ENCODE peak calls at places on chromosomes 3 and 15, in nine cellular contexts. R is left ventricle myocardium inferior, V is tibial nerve, T is RWPE1, Z is dorsolateral prefrontal cortex, E is endothelial cell of umbilical vein, J is PC-3, B is chondrocyte, K is mucosa of descending colon. U is an unnamed sample.

GRCh38 chr15:82999905-83000671 is 11.4 kb downstream of the C15orf40 start:
- DNase-seq in J (peak; percentile 75), K (peak; percentile 14), E (peak; percentile 71), Z (no peak), T (peak; percentile 60), V (no peak), R (no peak), B (no peak), U (peak; percentile 70)

GRCh38 chr3:113250566-113250965 is 39.2 kb downstream of the BOC start:
- DNase-seq in E (no peak), J (no peak), Z (no peak), K (no peak), V (no peak), T (no peak), B (no peak), R (no peak), U (no peak)

GRCh38 chr3:37861540-37862051 is at the start of gene CTDSPL:
- DNase-seq in V (no peak), T (peak; percentile 35), B (no peak), Z (peak; percentile 42), K (peak; percentile 52), R (peak; percentile 56), J (peak; percentile 41), E (no peak), U (no peak)

GRCh38 chr3:43856761-43857160 is 166.0 kb downstream of the ABHD5 start:
- DNase-seq in J (no peak), Z (no peak), V (no peak), E (no peak), B (no peak), T (no peak), K (no peak), R (no peak), U (no peak)

GRCh38 chr15:91866371-91866905 is 12.9 kb downstream of the SLCO3A1 start:
- DNase-seq in R (no peak), V (no peak), J (no peak), T (peak; percentile 96), Z (no peak), K (no peak), E (no peak), B (no peak), U (no peak)

GRCh38 chr15:70271422-70272088 is 173.8 kb upstream of the TLE3 start:
- DNase-seq in V (peak; percentile 73), E (peak; percentile 89), T (peak; percentile 88), R (no peak), Z (no peak), K (no peak), B (no peak), J (peak; percentile 86), U (peak; percentile 94)

GRCh38 chr3:117600666-117601065 is 891.1 kb downstream of the TUSC7 start:
- DNase-seq in V (no peak), T (no peak), B (no peak), Z (no peak), K (no peak), J (no peak), R (no peak), E (no peak), U (no peak)

GRCh38 chr3:52231502-52232278 is 6.2 kb upstream of the TLR9 start:
- DNase-seq in Z (no peak), J (peak; percentile 77), R (peak; percentile 74), V (peak; percentile 60), B (no peak), T (no peak), E (peak; percentile 54), K (peak; percentile 83), U (peak; percentile 40)

GRCh38 chr15:96124436-96124835 is 206.1 kb upstream of the NR2F2 start:
- DNase-seq in K (no peak), T (no peak), B (no peak), R (no peak), E (no peak), J (no peak), Z (no peak), V (no peak), U (no peak)

GRCh38 chr3:107987036-107987557 is 103.7 kb downstream of the CD47 start:
- DNase-seq in V (peak; percentile 96), Z (no peak), T (peak; percentile 74), K (peak; percentile 80), R (peak; percentile 75), B (no peak), E (peak; percentile 95), J (peak; percentile 98), U (peak; percentile 87)

GRCh38 chr3:15309662-15310335 is 22.6 kb downstream of the SH3BP5 start:
- DNase-seq in R (no peak), Z (no peak), V (no peak), T (no peak), E (peak; percentile 85), J (peak; percentile 61), K (no peak), B (no peak), U (no peak)

GRCh38 chr3:159077860-159078259 is 276.0 kb downstream of the MFSD1 start:
- DNase-seq in B (no peak), Z (no peak), E (peak; percentile 94), J (peak; percentile 94), T (peak; percentile 56), R (no peak), K (no peak), V (no peak), U (peak; percentile 63)

GRCh38 chr3:172138792-172139507 is 99.6 kb downstream of the FNDC3B start:
- DNase-seq in K (peak; percentile 73), Z (no peak), T (no peak), B (no peak), J (peak; percentile 64), R (no peak), V (peak; percentile 82), E (peak; percentile 78), U (no peak)

GRCh38 chr15:31254431-31255175 is 72.0 kb upstream of the KLF13 start:
- DNase-seq in E (peak; percentile 76), J (peak; percentile 50), B (peak; percentile 33), V (peak; percentile 85), T (no peak), R (no peak), Z (no peak), K (peak; percentile 89), U (peak; percentile 68)

GRCh38 chr3:65573548-65574116 is 465.1 kb downstream of the MAGI1 start:
- DNase-seq in R (no peak), K (no peak), V (no peak), B (no peak), J (no peak), T (no peak), E (no peak), Z (no peak), U (no peak)

GRCh38 chr15:25525741-25526140 is 86.9 kb upstream of the UBE3A start:
- DNase-seq in Z (no peak), J (no peak), R (no peak), K (no peak), V (no peak), E (no peak), T (no peak), B (no peak), U (no peak)

GRCh38 chr3:50436063-50436674 is 67.3 kb downstream of the CACNA2D2 start:
- DNase-seq in E (peak; percentile 42), K (peak; percentile 85), J (peak; percentile 77), B (no peak), T (peak; percentile 9), Z (peak; percentile 57), R (peak; percentile 67), V (peak; percentile 54), U (peak; percentile 11)

GRCh38 chr3:147945968-147946519 is 536.9 kb downstream of the ZIC1 start:
- DNase-seq in J (peak; percentile 61), R (peak; percentile 33), V (peak; percentile 48), B (no peak), Z (no peak), T (peak; percentile 48), K (peak; percentile 34), E (peak; percentile 68), U (peak; percentile 91)

GRCh38 chr3:173708191-173708590 is 310.6 kb downstream of the NLGN1 start:
- DNase-seq in K (no peak), Z (no peak), B (no peak), R (no peak), J (no peak), V (no peak), E (no peak), T (no peak), U (no peak)
- TF ChIP-seq CTCF in K (no peak), Z (no peak), B (no peak), R (no peak), J (no peak), V (no peak), E (no peak), T (no peak), U (no peak)

DNA sequence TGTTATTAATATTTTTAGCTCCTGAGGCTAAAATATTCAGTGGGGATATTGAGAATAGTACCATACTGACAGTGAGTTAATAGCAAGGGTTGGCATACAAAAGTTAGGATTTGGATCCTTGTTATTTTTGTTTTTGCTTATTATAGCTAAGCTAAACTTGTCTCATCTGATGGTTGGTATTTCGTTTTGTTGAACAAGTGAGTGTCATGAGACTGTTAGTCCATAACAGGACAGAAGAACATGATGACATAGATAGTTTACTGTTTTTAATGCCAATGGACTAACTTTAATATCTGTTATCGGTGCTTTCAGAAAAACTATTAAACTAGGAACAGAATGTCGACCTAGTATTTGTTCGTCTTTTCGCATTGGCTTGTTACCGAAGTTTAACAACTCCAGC is 48.5 kb downstream of the GPR171 start:
- DNase-seq in R (no peak), Z (no peak), E (no peak), J (no peak), B (no peak), T (no peak), V (no peak), K (no peak), U (no peak)
- TF ChIP-seq CTCF in R (no peak), Z (no peak), E (no peak), J (no peak), B (no peak), T (no peak), V (no peak), K (no peak), U (no peak)

GRCh38 chr15:29740692-29741311 is 81.5 kb downstream of the TJP1 start:
- DNase-seq in K (peak; percentile 40), R (no peak), E (no peak), B (no peak), V (no peak), J (peak; percentile 37), Z (no peak), T (no peak), U (no peak)
- TF ChIP-seq CTCF in K (no peak), R (no peak), E (peak; percentile 12), B (peak; percentile 72), V (no peak), J (peak; percentile 61), Z (no peak), T (peak; percentile 41), U (peak; percentile 56)

GRCh38 chr3:138591392-138591791 is 2.7 kb downstream of the CEP70 start:
- DNase-seq in J (no peak), R (no peak), E (no peak), B (no peak), K (peak; percentile 12), Z (no peak), T (no peak), V (no peak), U (no peak)

GRCh38 chr3:138593488-138594149 is 441 bp downstream of the CEP70 start:
- DNase-seq in Z (peak; percentile 7), E (no peak), R (no peak), T (peak; percentile 39), J (peak; percentile 27), B (no peak), K (no peak), V (no peak), U (peak; percentile 3)

GRCh38 chr3:138594150-138594934 is at the start of gene CEP70:
- DNase-seq in T (peak; percentile 91), J (peak; percentile 93), K (peak; percentile 95), Z (peak; percentile 91), B (peak; percentile 95), E (peak; percentile 96), R (peak; percentile 94), V (peak; percentile 84), U (peak; percentile 89)

GRCh38 chr3:138598534-138598933 is 4.5 kb upstream of the CEP70 start:
- DNase-seq in E (no peak), T (no peak), Z (no peak), J (no peak), K (no peak), B (no peak), V (no peak), R (no peak), U (no peak)

GRCh38 chr3:138594935-138595259 is 837 bp upstream of the CEP70 start:
- DNase-seq in K (no peak), E (no peak), V (no peak), J (no peak), B (no peak), T (no peak), Z (no peak), R (no peak), U (no peak)
- TF ChIP-seq CTCF in K (no peak), E (no peak), V (no peak), J (no peak), B (peak; percentile 55), T (peak; percentile 58), Z (no peak), R (no peak), U (peak; percentile 69)